ENCODE peak calls at places on chromosomes 3 and 15, in five cellular contexts. T is esophagus squamous epithelium; R is cardiac muscle cell; S is CD8-positive, alpha-beta T cell; W is astrocyte. V is an unnamed sample.

GRCh38 chr3:33006571-33007286 is 55.3 kb downstream of the CCR4 start:
- DNase-seq in T (no peak), R (no peak), S (no peak), W (peak), V (no peak)

GRCh38 chr15:44315164-44315563 is 26.6 kb downstream of the GOLM2 start:
- DNase-seq in T (no peak), R (no peak), S (no peak), W (no peak), V (no peak)

GRCh38 chr15:91942676-91943417 is 89.3 kb downstream of the SLCO3A1 start:
- DNase-seq in T (peak), R (peak), S (peak), W (peak), V (peak)

GRCh38 chr3:7977245-7978103 is 524.1 kb upstream of the LMCD1 start:
- DNase-seq in T (no peak), R (peak), S (no peak), W (peak), V (peak)

GRCh38 chr3:187062526-187063177 is 76.6 kb downstream of the RPL39L start:
- DNase-seq in T (no peak), R (peak), S (no peak), W (peak), V (peak)

GRCh38 chr3:39125837-39126500 is 18.5 kb downstream of the TTC21A start:
- DNase-seq in T (no peak), R (peak), S (no peak), W (no peak), V (peak)

GRCh38 chr3:14549256-14549931 is 9.3 kb upstream of the GRIP2 start:
- DNase-seq in T (no peak), R (no peak), S (no peak), W (no peak), V (peak)

GRCh38 chr15:90482124-90483011 is 47.4 kb upstream of the CRTC3 start:
- DNase-seq in T (no peak), R (peak), S (peak), W (peak), V (peak)

GRCh38 chr3:112056451-112056929 is 22.0 kb downstream of the TMPRSS7 start:
- DNase-seq in T (no peak), R (peak), S (no peak), W (peak), V (peak)

GRCh38 chr3:43162573-43163084 is 56.8 kb upstream of the POMGNT2 start:
- DNase-seq in T (no peak), R (no peak), S (peak), W (no peak), V (no peak)

GRCh38 chr3:193852901-193853300 is 259.9 kb downstream of the OPA1 start:
- DNase-seq in T (no peak), R (peak), S (no peak), W (peak), V (no peak)

GRCh38 chr3:13420051-13420816 is at the start of gene NUP210:
- DNase-seq in T (no peak), R (no peak), S (peak), W (no peak), V (no peak)

GRCh38 chr3:108202080-108202479 is 20.1 kb downstream of the IFT57 start:
- DNase-seq in T (no peak), R (peak), S (no peak), W (peak), V (no peak)

GRCh38 chr3:52155912-52156311 is 1.7 kb upstream of the POC1A start:
- DNase-seq in T (no peak), R (no peak), S (no peak), W (no peak), V (no peak)

GRCh38 chr15:65051266-65051665 is 6.1 kb downstream of the SLC51B start:
- DNase-seq in T (no peak), R (no peak), S (no peak), W (no peak), V (no peak)

GRCh38 chr3:174125267-174125844 is 727.8 kb downstream of the NLGN1 start:
- DNase-seq in T (no peak), R (peak), S (no peak), W (peak), V (peak)

GRCh38 chr3:16884748-16885587 is at the start of gene PLCL2:
- DNase-seq in T (no peak), R (peak), S (peak), W (no peak), V (peak)

GRCh38 chr3:12869025-12869695 is 27.8 kb upstream of the RPL32 start:
- DNase-seq in T (no peak), R (peak), S (peak), W (no peak), V (peak)

DNA sequence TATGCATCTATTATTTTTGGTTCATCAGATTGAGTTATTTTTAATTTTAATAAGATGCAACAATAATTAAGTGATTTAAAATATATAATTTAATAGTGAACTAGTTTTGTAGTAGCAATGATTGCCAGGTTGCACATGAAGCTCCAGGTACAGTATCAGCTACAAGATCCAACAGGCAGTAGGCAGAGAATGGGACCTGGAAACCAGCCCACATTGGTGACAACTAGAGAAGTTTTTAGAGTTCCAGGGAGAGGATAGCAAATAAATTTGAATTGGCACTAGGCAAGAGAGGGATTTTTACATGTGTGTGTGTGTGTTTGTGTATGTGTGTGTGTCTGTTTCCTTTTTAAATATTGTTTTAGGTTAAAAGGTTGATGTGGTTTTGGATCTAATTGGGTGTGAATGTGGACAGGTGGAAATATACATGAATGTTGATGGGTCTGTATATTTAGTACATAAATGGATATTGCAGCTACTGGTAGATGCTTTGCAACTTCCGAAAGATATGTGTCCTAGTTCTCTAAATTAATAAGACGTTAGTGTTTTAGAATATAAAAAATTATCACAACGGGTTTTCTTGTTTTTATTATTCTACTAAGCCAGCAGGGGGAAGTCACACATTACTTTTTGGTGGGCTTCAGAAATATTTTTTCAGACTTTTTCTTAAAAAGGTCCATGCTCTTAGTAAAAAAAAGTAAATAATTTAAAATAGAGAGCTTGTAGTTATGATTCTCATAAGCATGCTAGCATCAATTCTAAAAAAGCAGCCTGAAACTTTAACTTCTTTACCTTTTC is 110.1 kb upstream of the GBE1 start:
- DNase-seq in T (no peak), R (peak), S (no peak), W (no peak), V (peak)
- TF ChIP-seq CTCF in T (no peak), R (no peak), S (no peak), W (peak), V (peak)

GRCh38 chr3:171704002-171704401 is 106.3 kb downstream of the PLD1 start:
- DNase-seq in T (no peak), R (peak), S (no peak), W (peak), V (peak)
- TF ChIP-seq CTCF in T (no peak), R (peak), S (no peak), W (peak), V (peak)

GRCh38 chr3:31341130-31341529 is 191.6 kb upstream of the STT3B start:
- DNase-seq in T (no peak), R (no peak), S (no peak), W (no peak), V (no peak)
- TF ChIP-seq CTCF in T (no peak), R (no peak), S (no peak), W (no peak), V (peak)

GRCh38 chr3:37509069-37509468 is 334.7 kb upstream of the LRRFIP2 start:
- DNase-seq in T (no peak), R (no peak), S (no peak), W (no peak), V (no peak)

GRCh38 chr3:37514055-37514665 is 339.8 kb upstream of the LRRFIP2 start:
- DNase-seq in T (no peak), R (no peak), S (no peak), W (no peak), V (no peak)

GRCh38 chr3:37510749-37511148 is 336.4 kb upstream of the LRRFIP2 start:
- DNase-seq in T (no peak), R (no peak), S (no peak), W (no peak), V (no peak)

GRCh38 chr3:37506968-37507535 is 332.7 kb upstream of the LRRFIP2 start:
- DNase-seq in T (no peak), R (no peak), S (no peak), W (no peak), V (no peak)

GRCh38 chr3:37511357-37511970 is 337.1 kb upstream of the LRRFIP2 start:
- DNase-seq in T (no peak), R (no peak), S (no peak), W (no peak), V (no peak)
- TF ChIP-seq CTCF in T (no peak), R (no peak), S (no peak), W (no peak), V (no peak)

DNA sequence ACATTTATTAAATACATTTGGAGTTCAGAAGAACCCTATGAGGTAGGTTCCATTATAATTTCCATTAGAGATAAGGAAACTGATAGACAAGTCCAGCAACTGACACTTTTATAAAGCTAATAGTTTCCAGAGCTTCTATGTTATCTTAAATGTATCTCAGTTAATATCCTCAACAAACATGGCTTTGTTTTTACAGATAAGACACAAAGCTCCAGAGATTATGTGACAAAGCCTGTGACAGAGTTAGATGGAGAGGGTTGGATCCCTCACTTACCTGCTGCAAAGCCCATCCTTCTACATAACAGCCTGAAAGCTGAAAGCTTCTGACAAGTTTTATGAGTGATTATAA is 473 bp upstream of the COMMD2 start:
- DNase-seq in T (no peak), R (no peak), S (no peak), W (no peak), V (no peak)
- TF ChIP-seq CTCF in T (no peak), R (no peak), S (no peak), W (no peak), V (no peak)

V was measured in choroid plexus epithelial cell.